ENCODE peak calls at places on chromosomes 4 and X, in seven cellular contexts. One of them, this sample, is unnamed.

GRCh38 chrX:21438792-21439191 is 64.6 kb downstream of the CNKSR2 start:
- DNase-seq in naive thymus-derived CD4-positive, alpha-beta T cell: no peak
- DNase-seq in amygdala: no peak
- DNase-seq in right lobe of liver: no peak
- DNase-seq in GM03348: no peak
- DNase-seq in stromal cell of bone marrow: no peak
- DNase-seq in activated CD4-positive, alpha-beta T cell treated with anti-CD3 and anti-CD28 coated beads, Interleukin-2, amount 50 U/mL, for 24 hours: no peak
- DNase-seq in this sample: no peak

GRCh38 chr4:6478546-6479220 is 6.3 kb upstream of the PPP2R2C start:
- DNase-seq in naive thymus-derived CD4-positive, alpha-beta T cell: no peak
- DNase-seq in amygdala: no peak
- DNase-seq in right lobe of liver: no peak
- DNase-seq in GM03348: no peak
- DNase-seq in stromal cell of bone marrow: no peak
- DNase-seq in activated CD4-positive, alpha-beta T cell treated with anti-CD3 and anti-CD28 coated beads, Interleukin-2, amount 50 U/mL, for 24 hours: no peak
- DNase-seq in this sample: no peak

GRCh38 chr4:140296335-140296753 is 77.1 kb upstream of the SCOC start:
- DNase-seq in naive thymus-derived CD4-positive, alpha-beta T cell: no peak
- DNase-seq in amygdala: peak
- DNase-seq in right lobe of liver: no peak
- DNase-seq in GM03348: peak
- DNase-seq in stromal cell of bone marrow: peak
- DNase-seq in activated CD4-positive, alpha-beta T cell treated with anti-CD3 and anti-CD28 coated beads, Interleukin-2, amount 50 U/mL, for 24 hours: no peak
- DNase-seq in this sample: peak

GRCh38 chrX:154417157-154417556 is 5.8 kb downstream of the TAFAZZIN start:
- DNase-seq in naive thymus-derived CD4-positive, alpha-beta T cell: no peak
- DNase-seq in amygdala: no peak
- DNase-seq in right lobe of liver: no peak
- DNase-seq in GM03348: no peak
- DNase-seq in stromal cell of bone marrow: no peak
- DNase-seq in activated CD4-positive, alpha-beta T cell treated with anti-CD3 and anti-CD28 coated beads, Interleukin-2, amount 50 U/mL, for 24 hours: no peak
- DNase-seq in this sample: no peak

GRCh38 chr4:148770377-148770776 is 328.2 kb upstream of the NR3C2 start:
- DNase-seq in naive thymus-derived CD4-positive, alpha-beta T cell: no peak
- DNase-seq in amygdala: no peak
- DNase-seq in right lobe of liver: no peak
- DNase-seq in GM03348: no peak
- DNase-seq in stromal cell of bone marrow: no peak
- DNase-seq in activated CD4-positive, alpha-beta T cell treated with anti-CD3 and anti-CD28 coated beads, Interleukin-2, amount 50 U/mL, for 24 hours: no peak
- DNase-seq in this sample: no peak

GRCh38 chr4:150082241-150082640 is 4.0 kb downstream of the DCLK2 start:
- DNase-seq in naive thymus-derived CD4-positive, alpha-beta T cell: no peak
- DNase-seq in amygdala: no peak
- DNase-seq in right lobe of liver: no peak
- DNase-seq in GM03348: no peak
- DNase-seq in stromal cell of bone marrow: no peak
- DNase-seq in activated CD4-positive, alpha-beta T cell treated with anti-CD3 and anti-CD28 coated beads, Interleukin-2, amount 50 U/mL, for 24 hours: no peak
- DNase-seq in this sample: peak

GRCh38 chrX:37824491-37825224 is 22.7 kb downstream of the DYNLT3 start:
- DNase-seq in naive thymus-derived CD4-positive, alpha-beta T cell: no peak
- DNase-seq in amygdala: no peak
- DNase-seq in right lobe of liver: no peak
- DNase-seq in GM03348: no peak
- DNase-seq in stromal cell of bone marrow: no peak
- DNase-seq in activated CD4-positive, alpha-beta T cell treated with anti-CD3 and anti-CD28 coated beads, Interleukin-2, amount 50 U/mL, for 24 hours: no peak
- DNase-seq in this sample: no peak

GRCh38 chrX:130909469-130910136 is 6.6 kb upstream of the ENOX2 start:
- DNase-seq in naive thymus-derived CD4-positive, alpha-beta T cell: no peak
- DNase-seq in amygdala: no peak
- DNase-seq in right lobe of liver: no peak
- DNase-seq in GM03348: peak
- DNase-seq in stromal cell of bone marrow: peak
- DNase-seq in activated CD4-positive, alpha-beta T cell treated with anti-CD3 and anti-CD28 coated beads, Interleukin-2, amount 50 U/mL, for 24 hours: no peak
- DNase-seq in this sample: no peak

GRCh38 chr4:113905301-113905700 is 74.1 kb downstream of the ARSJ start:
- DNase-seq in naive thymus-derived CD4-positive, alpha-beta T cell: no peak
- DNase-seq in amygdala: no peak
- DNase-seq in right lobe of liver: no peak
- DNase-seq in GM03348: peak
- DNase-seq in stromal cell of bone marrow: no peak
- DNase-seq in activated CD4-positive, alpha-beta T cell treated with anti-CD3 and anti-CD28 coated beads, Interleukin-2, amount 50 U/mL, for 24 hours: no peak
- DNase-seq in this sample: no peak

GRCh38 chr4:151361126-151361525 is 35.7 kb upstream of the SH3D19 start:
- DNase-seq in naive thymus-derived CD4-positive, alpha-beta T cell: no peak
- DNase-seq in amygdala: no peak
- DNase-seq in right lobe of liver: no peak
- DNase-seq in GM03348: no peak
- DNase-seq in stromal cell of bone marrow: no peak
- DNase-seq in activated CD4-positive, alpha-beta T cell treated with anti-CD3 and anti-CD28 coated beads, Interleukin-2, amount 50 U/mL, for 24 hours: no peak
- DNase-seq in this sample: no peak

GRCh38 chr4:37687666-37688065 is 1.5 kb upstream of the RELL1 start:
- DNase-seq in naive thymus-derived CD4-positive, alpha-beta T cell: no peak
- DNase-seq in amygdala: no peak
- DNase-seq in right lobe of liver: no peak
- DNase-seq in GM03348: no peak
- DNase-seq in stromal cell of bone marrow: no peak
- DNase-seq in activated CD4-positive, alpha-beta T cell treated with anti-CD3 and anti-CD28 coated beads, Interleukin-2, amount 50 U/mL, for 24 hours: no peak
- DNase-seq in this sample: no peak

GRCh38 chr4:108619372-108620100 is 840 bp upstream of the RPL34 start:
- DNase-seq in naive thymus-derived CD4-positive, alpha-beta T cell: peak
- DNase-seq in amygdala: no peak
- DNase-seq in right lobe of liver: no peak
- DNase-seq in GM03348: no peak
- DNase-seq in stromal cell of bone marrow: no peak
- DNase-seq in activated CD4-positive, alpha-beta T cell treated with anti-CD3 and anti-CD28 coated beads, Interleukin-2, amount 50 U/mL, for 24 hours: no peak
- DNase-seq in this sample: no peak

GRCh38 chr4:9944431-9945425 is 76.6 kb downstream of the SLC2A9 start:
- DNase-seq in naive thymus-derived CD4-positive, alpha-beta T cell: no peak
- DNase-seq in amygdala: no peak
- DNase-seq in right lobe of liver: no peak
- DNase-seq in GM03348: no peak
- DNase-seq in stromal cell of bone marrow: no peak
- DNase-seq in activated CD4-positive, alpha-beta T cell treated with anti-CD3 and anti-CD28 coated beads, Interleukin-2, amount 50 U/mL, for 24 hours: no peak
- DNase-seq in this sample: no peak

GRCh38 chr4:10809905-10810304 is 125.3 kb upstream of the CLNK start:
- DNase-seq in naive thymus-derived CD4-positive, alpha-beta T cell: no peak
- DNase-seq in amygdala: no peak
- DNase-seq in right lobe of liver: no peak
- DNase-seq in GM03348: no peak
- DNase-seq in stromal cell of bone marrow: no peak
- DNase-seq in activated CD4-positive, alpha-beta T cell treated with anti-CD3 and anti-CD28 coated beads, Interleukin-2, amount 50 U/mL, for 24 hours: no peak
- DNase-seq in this sample: no peak

GRCh38 chrX:46574337-46574940 is 874 bp downstream of the CHST7 start:
- DNase-seq in naive thymus-derived CD4-positive, alpha-beta T cell: peak
- DNase-seq in amygdala: no peak
- DNase-seq in right lobe of liver: peak
- DNase-seq in GM03348: no peak
- DNase-seq in stromal cell of bone marrow: no peak
- DNase-seq in activated CD4-positive, alpha-beta T cell treated with anti-CD3 and anti-CD28 coated beads, Interleukin-2, amount 50 U/mL, for 24 hours: no peak
- DNase-seq in this sample: no peak

GRCh38 chr4:166146806-166147540 is 273.9 kb downstream of the TLL1 start:
- DNase-seq in naive thymus-derived CD4-positive, alpha-beta T cell: no peak
- DNase-seq in amygdala: no peak
- DNase-seq in right lobe of liver: no peak
- DNase-seq in GM03348: no peak
- DNase-seq in stromal cell of bone marrow: no peak
- DNase-seq in activated CD4-positive, alpha-beta T cell treated with anti-CD3 and anti-CD28 coated beads, Interleukin-2, amount 50 U/mL, for 24 hours: no peak
- DNase-seq in this sample: no peak

GRCh38 chr4:186485621-186486062 is 69.7 kb downstream of the MTNR1A start:
- DNase-seq in naive thymus-derived CD4-positive, alpha-beta T cell: no peak
- DNase-seq in amygdala: peak
- DNase-seq in right lobe of liver: no peak
- DNase-seq in GM03348: peak
- DNase-seq in stromal cell of bone marrow: no peak
- DNase-seq in activated CD4-positive, alpha-beta T cell treated with anti-CD3 and anti-CD28 coated beads, Interleukin-2, amount 50 U/mL, for 24 hours: no peak
- DNase-seq in this sample: peak

GRCh38 chr4:68463796-68464195 is 16.5 kb downstream of the TMPRSS11E start:
- DNase-seq in naive thymus-derived CD4-positive, alpha-beta T cell: no peak
- DNase-seq in amygdala: no peak
- DNase-seq in right lobe of liver: no peak
- DNase-seq in GM03348: no peak
- DNase-seq in stromal cell of bone marrow: no peak
- DNase-seq in activated CD4-positive, alpha-beta T cell treated with anti-CD3 and anti-CD28 coated beads, Interleukin-2, amount 50 U/mL, for 24 hours: no peak
- DNase-seq in this sample: no peak

GRCh38 chrX:9456250-9457074 is 8.4 kb upstream of the TBL1X start:
- DNase-seq in naive thymus-derived CD4-positive, alpha-beta T cell: no peak
- DNase-seq in amygdala: no peak
- DNase-seq in right lobe of liver: no peak
- DNase-seq in GM03348: no peak
- DNase-seq in stromal cell of bone marrow: no peak
- DNase-seq in activated CD4-positive, alpha-beta T cell treated with anti-CD3 and anti-CD28 coated beads, Interleukin-2, amount 50 U/mL, for 24 hours: no peak
- DNase-seq in this sample: no peak